ENCODE peak calls at places on chromosome 18, in nine cellular contexts. One of them, this sample, is unnamed.

GRCh38 chr18:78892201-78892600 is 87.4 kb upstream of the SALL3 start:
- DNase-seq in posterior vena cava: no peak
- DNase-seq in gastrocnemius medialis: no peak
- DNase-seq in NAMALWA: no peak
- DNase-seq in tibial artery: no peak
- DNase-seq in stromal cell of bone marrow: no peak
- DNase-seq in T-helper 9 cell: no peak
- DNase-seq in activated CD4-positive, alpha-beta T cell treated with anti-CD3 and anti-CD28 coated beads, Interleukin-2, amount 50 U/mL, for 24 hours: no peak
- DNase-seq in psoas muscle: no peak
- DNase-seq in this sample: no peak

GRCh38 chr18:49656098-49656591 is 94.3 kb downstream of the LIPG start:
- DNase-seq in posterior vena cava: no peak
- DNase-seq in gastrocnemius medialis: no peak
- DNase-seq in NAMALWA: no peak
- DNase-seq in tibial artery: no peak
- DNase-seq in stromal cell of bone marrow: no peak
- DNase-seq in T-helper 9 cell: no peak
- DNase-seq in activated CD4-positive, alpha-beta T cell treated with anti-CD3 and anti-CD28 coated beads, Interleukin-2, amount 50 U/mL, for 24 hours: no peak
- DNase-seq in psoas muscle: no peak
- DNase-seq in this sample: no peak

GRCh38 chr18:8758466-8758865 is 53.1 kb downstream of the MTCL1 start:
- DNase-seq in posterior vena cava: no peak
- DNase-seq in gastrocnemius medialis: no peak
- DNase-seq in NAMALWA: no peak
- DNase-seq in tibial artery: no peak
- DNase-seq in stromal cell of bone marrow: no peak
- DNase-seq in T-helper 9 cell: no peak
- DNase-seq in activated CD4-positive, alpha-beta T cell treated with anti-CD3 and anti-CD28 coated beads, Interleukin-2, amount 50 U/mL, for 24 hours: no peak
- DNase-seq in psoas muscle: no peak
- DNase-seq in this sample: no peak

GRCh38 chr18:48018806-48019295 is 88.4 kb upstream of the SMAD2 start:
- DNase-seq in posterior vena cava: no peak
- DNase-seq in gastrocnemius medialis: no peak
- DNase-seq in NAMALWA: no peak
- DNase-seq in tibial artery: no peak
- DNase-seq in stromal cell of bone marrow: no peak
- DNase-seq in T-helper 9 cell: no peak
- DNase-seq in activated CD4-positive, alpha-beta T cell treated with anti-CD3 and anti-CD28 coated beads, Interleukin-2, amount 50 U/mL, for 24 hours: no peak
- DNase-seq in psoas muscle: no peak
- DNase-seq in this sample: no peak

GRCh38 chr18:463442-464310 is 36.8 kb downstream of the COLEC12 start:
- DNase-seq in posterior vena cava: peak
- DNase-seq in gastrocnemius medialis: no peak
- DNase-seq in NAMALWA: no peak
- DNase-seq in tibial artery: no peak
- DNase-seq in stromal cell of bone marrow: no peak
- DNase-seq in T-helper 9 cell: no peak
- DNase-seq in activated CD4-positive, alpha-beta T cell treated with anti-CD3 and anti-CD28 coated beads, Interleukin-2, amount 50 U/mL, for 24 hours: no peak
- DNase-seq in psoas muscle: no peak
- DNase-seq in this sample: peak

GRCh38 chr18:63138469-63139340 is 180.9 kb downstream of the BCL2 start:
- DNase-seq in posterior vena cava: no peak
- DNase-seq in gastrocnemius medialis: peak
- DNase-seq in NAMALWA: peak
- DNase-seq in tibial artery: no peak
- DNase-seq in stromal cell of bone marrow: no peak
- DNase-seq in T-helper 9 cell: no peak
- DNase-seq in activated CD4-positive, alpha-beta T cell treated with anti-CD3 and anti-CD28 coated beads, Interleukin-2, amount 50 U/mL, for 24 hours: no peak
- DNase-seq in psoas muscle: no peak
- DNase-seq in this sample: no peak

GRCh38 chr18:12783524-12783923 is 80.7 kb downstream of the PSMG2 start:
- DNase-seq in posterior vena cava: no peak
- DNase-seq in gastrocnemius medialis: no peak
- DNase-seq in NAMALWA: no peak
- DNase-seq in tibial artery: no peak
- DNase-seq in stromal cell of bone marrow: no peak
- DNase-seq in T-helper 9 cell: no peak
- DNase-seq in activated CD4-positive, alpha-beta T cell treated with anti-CD3 and anti-CD28 coated beads, Interleukin-2, amount 50 U/mL, for 24 hours: no peak
- DNase-seq in psoas muscle: no peak
- DNase-seq in this sample: no peak

GRCh38 chr18:29164020-29164706 is 987.2 kb upstream of the CDH2 start:
- DNase-seq in posterior vena cava: no peak
- DNase-seq in gastrocnemius medialis: no peak
- DNase-seq in NAMALWA: no peak
- DNase-seq in tibial artery: no peak
- DNase-seq in stromal cell of bone marrow: peak
- DNase-seq in T-helper 9 cell: no peak
- DNase-seq in activated CD4-positive, alpha-beta T cell treated with anti-CD3 and anti-CD28 coated beads, Interleukin-2, amount 50 U/mL, for 24 hours: no peak
- DNase-seq in psoas muscle: no peak
- DNase-seq in this sample: no peak

GRCh38 chr18:6203791-6204190 is 210.9 kb downstream of the L3MBTL4 start:
- DNase-seq in posterior vena cava: no peak
- DNase-seq in gastrocnemius medialis: no peak
- DNase-seq in NAMALWA: no peak
- DNase-seq in tibial artery: no peak
- DNase-seq in stromal cell of bone marrow: no peak
- DNase-seq in T-helper 9 cell: no peak
- DNase-seq in activated CD4-positive, alpha-beta T cell treated with anti-CD3 and anti-CD28 coated beads, Interleukin-2, amount 50 U/mL, for 24 hours: no peak
- DNase-seq in psoas muscle: no peak
- DNase-seq in this sample: no peak

GRCh38 chr18:11775436-11775835 is 75.8 kb upstream of the CHMP1B start:
- DNase-seq in posterior vena cava: no peak
- DNase-seq in gastrocnemius medialis: no peak
- DNase-seq in NAMALWA: no peak
- DNase-seq in tibial artery: no peak
- DNase-seq in stromal cell of bone marrow: no peak
- DNase-seq in T-helper 9 cell: no peak
- DNase-seq in activated CD4-positive, alpha-beta T cell treated with anti-CD3 and anti-CD28 coated beads, Interleukin-2, amount 50 U/mL, for 24 hours: no peak
- DNase-seq in psoas muscle: no peak
- DNase-seq in this sample: no peak

GRCh38 chr18:77132369-77133050 is at the start of gene MBP:
- DNase-seq in posterior vena cava: peak
- DNase-seq in gastrocnemius medialis: peak
- DNase-seq in NAMALWA: peak
- DNase-seq in tibial artery: peak
- DNase-seq in stromal cell of bone marrow: no peak
- DNase-seq in T-helper 9 cell: peak
- DNase-seq in activated CD4-positive, alpha-beta T cell treated with anti-CD3 and anti-CD28 coated beads, Interleukin-2, amount 50 U/mL, for 24 hours: peak
- DNase-seq in psoas muscle: peak
- DNase-seq in this sample: peak

GRCh38 chr18:33020877-33021276 is 248.1 kb upstream of the KLHL14 start:
- DNase-seq in posterior vena cava: no peak
- DNase-seq in gastrocnemius medialis: no peak
- DNase-seq in NAMALWA: peak
- DNase-seq in tibial artery: no peak
- DNase-seq in stromal cell of bone marrow: no peak
- DNase-seq in T-helper 9 cell: no peak
- DNase-seq in activated CD4-positive, alpha-beta T cell treated with anti-CD3 and anti-CD28 coated beads, Interleukin-2, amount 50 U/mL, for 24 hours: no peak
- DNase-seq in psoas muscle: no peak
- DNase-seq in this sample: no peak

GRCh38 chr18:50447102-50447501 is 72.3 kb downstream of the SKA1 start:
- DNase-seq in posterior vena cava: no peak
- DNase-seq in gastrocnemius medialis: no peak
- DNase-seq in NAMALWA: no peak
- DNase-seq in tibial artery: no peak
- DNase-seq in stromal cell of bone marrow: no peak
- DNase-seq in T-helper 9 cell: no peak
- DNase-seq in activated CD4-positive, alpha-beta T cell treated with anti-CD3 and anti-CD28 coated beads, Interleukin-2, amount 50 U/mL, for 24 hours: no peak
- DNase-seq in psoas muscle: no peak
- DNase-seq in this sample: no peak

GRCh38 chr18:47204908-47205522 is 28.9 kb upstream of the IER3IP1 start:
- DNase-seq in posterior vena cava: no peak
- DNase-seq in gastrocnemius medialis: no peak
- DNase-seq in NAMALWA: peak
- DNase-seq in tibial artery: no peak
- DNase-seq in stromal cell of bone marrow: peak
- DNase-seq in T-helper 9 cell: peak
- DNase-seq in activated CD4-positive, alpha-beta T cell treated with anti-CD3 and anti-CD28 coated beads, Interleukin-2, amount 50 U/mL, for 24 hours: peak
- DNase-seq in psoas muscle: no peak
- DNase-seq in this sample: no peak

GRCh38 chr18:3460823-3461398 is 10.9 kb downstream of the TGIF1 start:
- DNase-seq in posterior vena cava: no peak
- DNase-seq in gastrocnemius medialis: no peak
- DNase-seq in NAMALWA: no peak
- DNase-seq in tibial artery: no peak
- DNase-seq in stromal cell of bone marrow: no peak
- DNase-seq in T-helper 9 cell: no peak
- DNase-seq in activated CD4-positive, alpha-beta T cell treated with anti-CD3 and anti-CD28 coated beads, Interleukin-2, amount 50 U/mL, for 24 hours: no peak
- DNase-seq in psoas muscle: no peak
- DNase-seq in this sample: no peak